ENCODE peak calls at places on chromosome 1, in eight cellular contexts. One of them, this sample, is unnamed. For H3K36me3, the result is how much of the 10 kb centered on the place peaks cover.

GRCh38 chr1:6412896-6413295 is 6.8 kb downstream of the HES2 start:
- DNase-seq in fibroblast of lung: no peak
- DNase-seq in breast epithelium: no peak
- DNase-seq in heart right ventricle: no peak
- DNase-seq in PC-9: peak
- DNase-seq in CD8-positive, alpha-beta memory T cell: no peak
- DNase-seq in upper lobe of right lung: no peak
- DNase-seq in thoracic aorta: no peak
- DNase-seq in this sample: no peak

GRCh38 chr1:153678519-153679336 is at the start of gene NPR1:
- DNase-seq in fibroblast of lung: peak
- DNase-seq in breast epithelium: no peak
- DNase-seq in heart right ventricle: peak
- DNase-seq in PC-9: no peak
- DNase-seq in CD8-positive, alpha-beta memory T cell: no peak
- DNase-seq in upper lobe of right lung: peak
- DNase-seq in thoracic aorta: peak
- DNase-seq in this sample: peak

GRCh38 chr1:93554883-93555872 is 107.3 kb downstream of the FNBP1L start:
- DNase-seq in fibroblast of lung: no peak
- DNase-seq in breast epithelium: no peak
- DNase-seq in heart right ventricle: no peak
- DNase-seq in PC-9: no peak
- DNase-seq in CD8-positive, alpha-beta memory T cell: no peak
- DNase-seq in upper lobe of right lung: no peak
- DNase-seq in thoracic aorta: no peak
- DNase-seq in this sample: no peak

GRCh38 chr1:109283748-109284600 is 1.0 kb upstream of the PSRC1 start:
- DNase-seq in fibroblast of lung: no peak
- DNase-seq in breast epithelium: no peak
- DNase-seq in heart right ventricle: no peak
- DNase-seq in PC-9: no peak
- DNase-seq in CD8-positive, alpha-beta memory T cell: no peak
- DNase-seq in upper lobe of right lung: no peak
- DNase-seq in thoracic aorta: no peak
- DNase-seq in this sample: no peak

GRCh38 chr1:178267646-178268094 is 173.8 kb downstream of the RASAL2 start:
- DNase-seq in fibroblast of lung: no peak
- DNase-seq in breast epithelium: no peak
- DNase-seq in heart right ventricle: no peak
- DNase-seq in PC-9: peak
- DNase-seq in CD8-positive, alpha-beta memory T cell: no peak
- DNase-seq in upper lobe of right lung: no peak
- DNase-seq in thoracic aorta: no peak
- DNase-seq in this sample: no peak

GRCh38 chr1:198970919-198971318 is 332.1 kb downstream of the PTPRC start:
- DNase-seq in fibroblast of lung: peak
- DNase-seq in breast epithelium: no peak
- DNase-seq in heart right ventricle: no peak
- DNase-seq in PC-9: peak
- DNase-seq in CD8-positive, alpha-beta memory T cell: no peak
- DNase-seq in upper lobe of right lung: no peak
- DNase-seq in thoracic aorta: no peak
- DNase-seq in this sample: no peak

GRCh38 chr1:178486100-178487069 is 10.4 kb downstream of the CLEC20A start:
- DNase-seq in fibroblast of lung: no peak
- DNase-seq in breast epithelium: no peak
- DNase-seq in heart right ventricle: no peak
- DNase-seq in PC-9: no peak
- DNase-seq in CD8-positive, alpha-beta memory T cell: no peak
- DNase-seq in upper lobe of right lung: no peak
- DNase-seq in thoracic aorta: no peak
- DNase-seq in this sample: no peak

GRCh38 chr1:33349778-33350610 is 29.1 kb upstream of the A3GALT2 start:
- DNase-seq in fibroblast of lung: peak
- DNase-seq in breast epithelium: peak
- DNase-seq in heart right ventricle: peak
- DNase-seq in PC-9: peak
- DNase-seq in CD8-positive, alpha-beta memory T cell: peak
- DNase-seq in upper lobe of right lung: peak
- DNase-seq in thoracic aorta: peak
- DNase-seq in this sample: peak

GRCh38 chr1:5917591-5918274 is 74.5 kb downstream of the NPHP4 start:
- DNase-seq in fibroblast of lung: no peak
- DNase-seq in breast epithelium: no peak
- DNase-seq in heart right ventricle: no peak
- DNase-seq in PC-9: no peak
- DNase-seq in CD8-positive, alpha-beta memory T cell: no peak
- DNase-seq in upper lobe of right lung: no peak
- DNase-seq in thoracic aorta: no peak
- DNase-seq in this sample: no peak

GRCh38 chr1:110407260-110408210 is at the start of gene LAMTOR5:
- DNase-seq in fibroblast of lung: peak
- DNase-seq in breast epithelium: peak
- DNase-seq in heart right ventricle: peak
- DNase-seq in PC-9: peak
- DNase-seq in CD8-positive, alpha-beta memory T cell: peak
- DNase-seq in upper lobe of right lung: peak
- DNase-seq in thoracic aorta: peak
- DNase-seq in this sample: peak

GRCh38 chr1:31836638-31837037 is 20.8 kb upstream of the SPOCD1 start:
- DNase-seq in fibroblast of lung: no peak
- DNase-seq in breast epithelium: no peak
- DNase-seq in heart right ventricle: no peak
- DNase-seq in PC-9: no peak
- DNase-seq in CD8-positive, alpha-beta memory T cell: no peak
- DNase-seq in upper lobe of right lung: no peak
- DNase-seq in thoracic aorta: no peak
- DNase-seq in this sample: no peak

GRCh38 chr1:214192825-214193643 is 87.9 kb upstream of the SMYD2 start:
- DNase-seq in fibroblast of lung: no peak
- DNase-seq in breast epithelium: no peak
- DNase-seq in heart right ventricle: no peak
- DNase-seq in PC-9: no peak
- DNase-seq in CD8-positive, alpha-beta memory T cell: no peak
- DNase-seq in upper lobe of right lung: no peak
- DNase-seq in thoracic aorta: no peak
- DNase-seq in this sample: no peak

GRCh38 chr1:3817138-3817740 is 20.9 kb upstream of the LRRC47 start:
- DNase-seq in fibroblast of lung: no peak
- DNase-seq in breast epithelium: no peak
- DNase-seq in heart right ventricle: no peak
- DNase-seq in PC-9: no peak
- DNase-seq in CD8-positive, alpha-beta memory T cell: no peak
- DNase-seq in upper lobe of right lung: peak
- DNase-seq in thoracic aorta: no peak
- DNase-seq in this sample: peak

GRCh38 chr1:24702511-24703293 is 42.5 kb upstream of the CLIC4 start:
- DNase-seq in fibroblast of lung: peak
- DNase-seq in breast epithelium: no peak
- DNase-seq in heart right ventricle: peak
- DNase-seq in PC-9: peak
- DNase-seq in CD8-positive, alpha-beta memory T cell: no peak
- DNase-seq in upper lobe of right lung: no peak
- DNase-seq in thoracic aorta: no peak
- DNase-seq in this sample: no peak

GRCh38 chr1:247077768-247078314 is 770 bp downstream of the ZNF670 start:
- DNase-seq in fibroblast of lung: peak
- DNase-seq in breast epithelium: no peak
- DNase-seq in heart right ventricle: no peak
- DNase-seq in PC-9: no peak
- DNase-seq in CD8-positive, alpha-beta memory T cell: no peak
- DNase-seq in upper lobe of right lung: no peak
- DNase-seq in thoracic aorta: no peak
- DNase-seq in this sample: no peak

GRCh38 chr1:117846674-117847425 is 82.6 kb downstream of the GDAP2 start:
- DNase-seq in fibroblast of lung: no peak
- DNase-seq in breast epithelium: no peak
- DNase-seq in heart right ventricle: no peak
- DNase-seq in PC-9: no peak
- DNase-seq in CD8-positive, alpha-beta memory T cell: no peak
- DNase-seq in upper lobe of right lung: no peak
- DNase-seq in thoracic aorta: no peak
- DNase-seq in this sample: no peak

GRCh38 chr1:228781161-228781771 is 46.0 kb downstream of the RHOU start:
- DNase-seq in fibroblast of lung: peak
- DNase-seq in breast epithelium: no peak
- DNase-seq in heart right ventricle: peak
- DNase-seq in PC-9: no peak
- DNase-seq in CD8-positive, alpha-beta memory T cell: no peak
- DNase-seq in upper lobe of right lung: no peak
- DNase-seq in thoracic aorta: no peak
- DNase-seq in this sample: no peak

GRCh38 chr1:87986154-87986914 is 657.7 kb downstream of the LMO4 start:
- DNase-seq in fibroblast of lung: no peak
- DNase-seq in breast epithelium: no peak
- DNase-seq in heart right ventricle: no peak
- DNase-seq in PC-9: no peak
- DNase-seq in CD8-positive, alpha-beta memory T cell: no peak
- DNase-seq in upper lobe of right lung: no peak
- DNase-seq in thoracic aorta: no peak
- DNase-seq in this sample: no peak

GRCh38 chr1:112391603-112391940 is 4.4 kb upstream of the CTTNBP2NL start:
- DNase-seq in fibroblast of lung: no peak
- DNase-seq in breast epithelium: no peak
- DNase-seq in heart right ventricle: no peak
- DNase-seq in PC-9: no peak
- DNase-seq in CD8-positive, alpha-beta memory T cell: no peak
- DNase-seq in upper lobe of right lung: no peak
- DNase-seq in thoracic aorta: no peak
- DNase-seq in this sample: no peak
- H3K4me3 ChIP-seq in fibroblast of lung: no peak
- H3K4me3 ChIP-seq in breast epithelium: peak
- H3K4me3 ChIP-seq in heart right ventricle: peak
- H3K4me3 ChIP-seq in PC-9: no peak
- H3K4me3 ChIP-seq in CD8-positive, alpha-beta memory T cell: no peak
- H3K4me3 ChIP-seq in upper lobe of right lung: peak
- H3K4me3 ChIP-seq in thoracic aorta: peak
- H3K4me3 ChIP-seq in this sample: no peak

DNA sequence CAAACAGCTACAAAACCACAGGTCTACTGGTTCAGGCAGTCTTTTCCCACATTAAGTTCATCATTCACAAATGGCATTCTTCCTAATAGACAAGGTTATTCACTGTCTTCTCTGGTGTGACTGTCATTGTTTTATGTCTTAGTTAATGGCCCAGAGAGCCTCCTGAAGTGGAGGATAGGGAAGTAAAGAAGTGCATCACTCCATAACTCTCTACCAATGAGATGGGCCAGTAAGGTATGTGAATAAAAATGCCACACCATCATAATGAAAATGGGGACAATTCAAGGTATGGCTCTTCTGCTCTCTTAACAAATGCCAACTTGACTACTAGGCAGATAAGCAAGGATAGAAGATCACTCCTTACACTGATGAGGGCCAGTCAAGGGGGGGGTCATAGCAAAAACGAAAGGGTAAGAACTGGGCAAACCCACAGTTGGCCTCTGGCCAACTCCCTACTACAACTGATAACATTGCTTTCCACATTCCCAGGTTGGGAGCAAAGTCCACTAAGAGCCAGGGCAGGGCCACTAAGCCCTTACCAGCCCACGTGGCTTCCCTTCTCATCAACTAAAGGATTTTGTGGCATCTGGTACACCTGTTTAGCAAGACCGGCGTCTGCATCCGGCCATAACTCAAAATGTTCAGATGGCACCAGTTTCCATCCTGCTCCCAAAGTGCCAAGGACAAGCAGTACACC is 10.0 kb downstream of the PABPC4 start:
- DNase-seq in fibroblast of lung: no peak
- DNase-seq in breast epithelium: no peak
- DNase-seq in heart right ventricle: no peak
- DNase-seq in PC-9: no peak
- DNase-seq in CD8-positive, alpha-beta memory T cell: no peak
- DNase-seq in upper lobe of right lung: no peak
- DNase-seq in thoracic aorta: no peak
- DNase-seq in this sample: no peak
- H3K36me3 ChIP-seq in fibroblast of lung: half or more
- H3K36me3 ChIP-seq in breast epithelium: under half
- H3K36me3 ChIP-seq in heart right ventricle: half or more
- H3K36me3 ChIP-seq in PC-9: half or more
- H3K36me3 ChIP-seq in CD8-positive, alpha-beta memory T cell: half or more
- H3K36me3 ChIP-seq in upper lobe of right lung: half or more
- H3K36me3 ChIP-seq in thoracic aorta: half or more
- H3K36me3 ChIP-seq in this sample: half or more

GRCh38 chr1:59445040-59445439 is 148.1 kb downstream of the FGGY start:
- DNase-seq in fibroblast of lung: peak
- DNase-seq in breast epithelium: no peak
- DNase-seq in heart right ventricle: no peak
- DNase-seq in PC-9: peak
- DNase-seq in CD8-positive, alpha-beta memory T cell: no peak
- DNase-seq in upper lobe of right lung: peak
- DNase-seq in thoracic aorta: no peak
- DNase-seq in this sample: peak

GRCh38 chr1:59443355-59443754 is 146.5 kb downstream of the FGGY start:
- DNase-seq in fibroblast of lung: no peak
- DNase-seq in breast epithelium: no peak
- DNase-seq in heart right ventricle: no peak
- DNase-seq in PC-9: no peak
- DNase-seq in CD8-positive, alpha-beta memory T cell: no peak
- DNase-seq in upper lobe of right lung: no peak
- DNase-seq in thoracic aorta: no peak
- DNase-seq in this sample: no peak

GRCh38 chr1:59444520-59444919 is 147.6 kb downstream of the FGGY start:
- DNase-seq in fibroblast of lung: no peak
- DNase-seq in breast epithelium: no peak
- DNase-seq in heart right ventricle: no peak
- DNase-seq in PC-9: no peak
- DNase-seq in CD8-positive, alpha-beta memory T cell: no peak
- DNase-seq in upper lobe of right lung: no peak
- DNase-seq in thoracic aorta: no peak
- DNase-seq in this sample: no peak

GRCh38 chr1:59446257-59446901 is 149.5 kb downstream of the FGGY start:
- DNase-seq in fibroblast of lung: peak
- DNase-seq in breast epithelium: no peak
- DNase-seq in heart right ventricle: peak
- DNase-seq in PC-9: no peak
- DNase-seq in CD8-positive, alpha-beta memory T cell: no peak
- DNase-seq in upper lobe of right lung: no peak
- DNase-seq in thoracic aorta: no peak
- DNase-seq in this sample: no peak

DNA sequence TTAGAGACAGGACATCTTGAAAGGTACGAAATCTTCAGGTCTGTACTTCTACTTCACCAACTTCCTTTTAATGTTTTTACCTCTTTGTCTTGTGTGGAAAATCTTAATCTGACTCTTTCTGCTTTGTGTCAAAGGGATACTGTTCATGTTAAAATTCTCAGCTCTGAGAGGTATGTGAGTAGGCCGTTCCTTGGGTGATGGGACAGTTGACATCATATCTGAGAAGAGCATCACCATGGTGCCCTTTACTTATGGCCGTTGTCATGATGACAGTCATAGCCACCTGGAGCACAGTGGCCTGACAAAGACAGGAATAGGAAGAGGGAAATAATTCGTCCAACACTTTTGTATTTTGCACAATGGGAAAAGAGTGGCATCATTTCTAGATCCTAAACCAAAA is 145.6 kb downstream of the FGGY start:
- DNase-seq in fibroblast of lung: no peak
- DNase-seq in breast epithelium: no peak
- DNase-seq in heart right ventricle: no peak
- DNase-seq in PC-9: no peak
- DNase-seq in CD8-positive, alpha-beta memory T cell: no peak
- DNase-seq in upper lobe of right lung: no peak
- DNase-seq in thoracic aorta: no peak
- DNase-seq in this sample: no peak
- H3K27ac ChIP-seq in fibroblast of lung: no peak
- H3K27ac ChIP-seq in breast epithelium: no peak
- H3K27ac ChIP-seq in heart right ventricle: no peak
- H3K27ac ChIP-seq in PC-9: no peak
- H3K27ac ChIP-seq in CD8-positive, alpha-beta memory T cell: no peak
- H3K27ac ChIP-seq in upper lobe of right lung: no peak
- H3K27ac ChIP-seq in thoracic aorta: no peak
- H3K27ac ChIP-seq in this sample: no peak

GRCh38 chr1:91700332-91700731 is 185.6 kb downstream of the TGFBR3 start:
- DNase-seq in fibroblast of lung: peak
- DNase-seq in breast epithelium: no peak
- DNase-seq in heart right ventricle: no peak
- DNase-seq in PC-9: peak
- DNase-seq in CD8-positive, alpha-beta memory T cell: no peak
- DNase-seq in upper lobe of right lung: no peak
- DNase-seq in thoracic aorta: no peak
- DNase-seq in this sample: no peak
- H3K4me3 ChIP-seq in fibroblast of lung: no peak
- H3K4me3 ChIP-seq in breast epithelium: no peak
- H3K4me3 ChIP-seq in heart right ventricle: no peak
- H3K4me3 ChIP-seq in PC-9: no peak
- H3K4me3 ChIP-seq in CD8-positive, alpha-beta memory T cell: no peak
- H3K4me3 ChIP-seq in upper lobe of right lung: no peak
- H3K4me3 ChIP-seq in thoracic aorta: no peak
- H3K4me3 ChIP-seq in this sample: no peak

This sample was measured in kidney.